ENCODE peak calls at places on chromosome 12, in ten cellular contexts. B is PC-3, A is AG04450, C is astrocyte, N is fibroblast of lung, P is osteoblast, M is psoas muscle, V is ascending aorta, J is brain microvascular endothelial cell, T is K562. U is an unnamed sample.

GRCh38 chr12:71797506-71797905 is 42.1 kb upstream of the TBC1D15 start:
- DNase-seq in B (no peak), A (no peak), C (no peak), N (no peak), P (no peak), M (no peak), V (no peak), J (no peak), T (no peak), U (no peak)

GRCh38 chr12:109963743-109964429 is 32.3 kb downstream of the GIT2 start:
- DNase-seq in B (no peak), A (peak; percentile 29), C (peak; percentile 77), N (peak; percentile 84), P (peak; percentile 42), M (peak; percentile 32), V (no peak), J (peak; percentile 48), T (no peak), U (no peak)

GRCh38 chr12:79725987-79726386 is 35.2 kb upstream of the PAWR start:
- DNase-seq in B (peak; percentile 91), A (peak; percentile 24), C (peak; percentile 86), N (peak; percentile 88), P (peak; percentile 36), M (no peak), V (no peak), J (peak; percentile 39), T (no peak), U (no peak)

GRCh38 chr12:30725739-30726138 is 29.0 kb downstream of the CAPRIN2 start:
- DNase-seq in B (peak; percentile 67), A (peak; percentile 21), C (peak; percentile 86), N (peak; percentile 89), P (peak; percentile 72), M (no peak), V (no peak), J (peak; percentile 50), T (peak; percentile 15), U (no peak)

GRCh38 chr12:57756406-57757341 is 1.8 kb downstream of the MARCHF9 start:
- DNase-seq in B (no peak), A (no peak), C (no peak), N (no peak), P (peak; percentile 94), M (no peak), V (no peak), J (no peak), T (peak; percentile 85), U (no peak)

GRCh38 chr12:39892146-39892545 is 213.7 kb downstream of the SLC2A13 start:
- DNase-seq in B (no peak), A (no peak), C (no peak), N (no peak), P (peak; percentile 57), M (no peak), V (no peak), J (no peak), T (no peak), U (no peak)

GRCh38 chr12:93902736-93903562 is 225.8 kb downstream of the CRADD start:
- DNase-seq in B (peak; percentile 38), A (no peak), C (no peak), N (no peak), P (no peak), M (no peak), V (no peak), J (no peak), T (no peak), U (no peak)

GRCh38 chr12:116798719-116799118 is 60.6 kb downstream of the RNFT2 start:
- DNase-seq in B (no peak), A (no peak), C (no peak), N (no peak), P (no peak), M (no peak), V (no peak), J (no peak), T (no peak), U (no peak)

GRCh38 chr12:98406378-98406777 is 109.0 kb upstream of the TMPO start:
- DNase-seq in B (no peak), A (no peak), C (no peak), N (no peak), P (no peak), M (no peak), V (no peak), J (no peak), T (no peak), U (no peak)

GRCh38 chr12:68976304-68976915 is 43.4 kb upstream of the CPM start:
- DNase-seq in B (no peak), A (no peak), C (no peak), N (no peak), P (no peak), M (no peak), V (no peak), J (no peak), T (no peak), U (no peak)

GRCh38 chr12:9118161-9118560 is 2.4 kb upstream of the A2M start:
- DNase-seq in B (no peak), A (no peak), C (no peak), N (no peak), P (no peak), M (no peak), V (peak; percentile 70), J (no peak), T (no peak), U (no peak)

GRCh38 chr12:48901278-48901677 is 24.0 kb downstream of the FKBP11 start:
- DNase-seq in B (peak; percentile 16), A (no peak), C (no peak), N (no peak), P (peak; percentile 85), M (no peak), V (no peak), J (no peak), T (no peak), U (no peak)

GRCh38 chr12:92551853-92552397 is 150.9 kb upstream of the PLEKHG7 start:
- DNase-seq in B (peak; percentile 68), A (no peak), C (peak; percentile 74), N (peak; percentile 82), P (no peak), M (no peak), V (no peak), J (peak; percentile 46), T (peak; percentile 42), U (no peak)

GRCh38 chr12:78278706-78279105 is 448.0 kb downstream of the NAV3 start:
- DNase-seq in B (no peak), A (no peak), C (no peak), N (no peak), P (no peak), M (no peak), V (no peak), J (no peak), T (no peak), U (no peak)

GRCh38 chr12:85568395-85569103 is 267.7 kb downstream of the RASSF9 start:
- DNase-seq in B (peak; percentile 10), A (no peak), C (no peak), N (peak; percentile 4), P (no peak), M (no peak), V (no peak), J (no peak), T (no peak), U (no peak)

GRCh38 chr12:75327642-75328041 is 2.5 kb downstream of the CAPS2 start:
- DNase-seq in B (no peak), A (no peak), C (no peak), N (no peak), P (no peak), M (no peak), V (no peak), J (no peak), T (no peak), U (no peak)

GRCh38 chr12:75334384-75335030 is at the start of gene GLIPR1L1:
- DNase-seq in B (peak; percentile 81), A (peak; percentile 82), C (peak; percentile 85), N (peak; percentile 89), P (peak; percentile 81), M (peak; percentile 79), V (peak; percentile 96), J (peak; percentile 93), T (peak; percentile 79), U (peak; percentile 91)

GRCh38 chr12:75329918-75330826 is at the start of gene CAPS2:
- DNase-seq in B (peak; percentile 82), A (peak; percentile 65), C (peak; percentile 85), N (peak; percentile 92), P (peak; percentile 93), M (peak; percentile 85), V (peak; percentile 86), J (peak; percentile 86), T (peak; percentile 82), U (peak; percentile 87)
- TF ChIP-seq CTCF in B (no peak), A (no peak), C (no peak), N (no peak), P (no peak), M (no peak), V (no peak), J (no peak), T (no peak), U (peak; percentile 12)

GRCh38 chr12:26278666-26279065 is 83.3 kb downstream of the SSPN start:
- DNase-seq in B (no peak), A (no peak), C (no peak), N (no peak), P (no peak), M (no peak), V (no peak), J (no peak), T (no peak), U (no peak)
- H3K27ac ChIP-seq in B (no peak overlapping the region), A (no peak overlapping the region), C (peak overlapping the region; percentile 7), N (no peak overlapping the region), P (peak overlapping the region; percentile 82), M (no peak overlapping the region), V (no peak overlapping the region), J (no peak overlapping the region), T (no peak overlapping the region), U (no peak overlapping the region)

GRCh38 chr12:132608231-132609171 is 1.9 kb downstream of the LRCOL1 start:
- DNase-seq in B (no peak), A (no peak), C (no peak), N (no peak), P (peak; percentile 38), M (no peak), V (no peak), J (no peak), T (no peak), U (no peak)

GRCh38 chr12:132606927-132607326 is 3.5 kb downstream of the LRCOL1 start:
- DNase-seq in B (no peak), A (no peak), C (no peak), N (no peak), P (no peak), M (no peak), V (no peak), J (no peak), T (no peak), U (no peak)

GRCh38 chr12:132610896-132611602 is 667 bp upstream of the LRCOL1 start:
- DNase-seq in B (no peak), A (no peak), C (no peak), N (no peak), P (peak; percentile 68), M (no peak), V (no peak), J (no peak), T (no peak), U (no peak)

GRCh38 chr12:132611620-132612019 is 1.2 kb upstream of the LRCOL1 start:
- DNase-seq in B (no peak), A (no peak), C (no peak), N (no peak), P (peak; percentile 66), M (no peak), V (no peak), J (no peak), T (no peak), U (no peak)

GRCh38 chr12:132610051-132610759 is at the start of gene LRCOL1:
- DNase-seq in B (no peak), A (peak; percentile 71), C (peak; percentile 93), N (peak; percentile 95), P (peak; percentile 98), M (peak; percentile 56), V (no peak), J (peak; percentile 90), T (no peak), U (no peak)
- H3K27me3 ChIP-seq in B (peaks cover 2% of the 10 kb centered on the region), A (peaks cover 44% of the 10 kb centered on the region), C (peaks cover 29% of the 10 kb centered on the region), N (peaks cover 12% of the 10 kb centered on the region), P (peaks cover 62% of the 10 kb centered on the region), M (no peaks in the 10 kb centered on the region), V (peaks cover 1% of the 10 kb centered on the region), J (peaks cover 22% of the 10 kb centered on the region), T (peaks cover 64% of the 10 kb centered on the region), U (no peaks in the 10 kb centered on the region)

GRCh38 chr12:11026118-11026517 is 3.7 kb upstream of the TAS2R19 start:
- DNase-seq in B (peak; percentile 22), A (no peak), C (no peak), N (no peak), P (no peak), M (no peak), V (no peak), J (no peak), T (peak; percentile 8), U (no peak)
- TF ChIP-seq CTCF in B (peak; percentile 46), A (no peak), C (no peak), N (no peak), P (peak; percentile 18), M (no peak), V (no peak), J (peak; percentile 52), T (no peak), U (no peak)